ENCODE peak calls at places on chromosomes 1 and 21, in four cellular contexts. G, J, D and M are unnamed samples.

GRCh38 chr1:159076753-159077656 is at the start of gene AIM2:
- DNase-seq in G (no peak), J (peak; percentile 14), D (no peak), M (no peak)

GRCh38 chr1:87176514-87176913 is 152.2 kb upstream of the LMO4 start:
- DNase-seq in J (no peak), D (no peak), G (no peak), M (no peak)

GRCh38 chr1:210677533-210677932 is 348.8 kb downstream of the HHAT start:
- DNase-seq in J (no peak), D (no peak), G (no peak), M (no peak)

GRCh38 chr1:230427477-230427876 is 1.3 kb upstream of the PGBD5 start:
- DNase-seq in D (no peak), J (no peak), G (no peak), M (no peak)

GRCh38 chr1:17831619-17832018 is 76.5 kb downstream of the ACTL8 start:
- DNase-seq in D (peak; percentile 33), G (peak; percentile 87), J (peak; percentile 50), M (no peak)

GRCh38 chr1:25800538-25801377 is 765 bp downstream of the SELENON start:
- DNase-seq in G (no peak), J (no peak), D (no peak), M (no peak)

GRCh38 chr1:211783266-211783665 is 47.3 kb downstream of the LPGAT1 start:
- DNase-seq in G (no peak), J (no peak), D (no peak), M (no peak)

GRCh38 chr21:41680444-41681335 is 86.2 kb downstream of the RIPK4 start:
- DNase-seq in J (no peak), D (no peak), G (no peak), M (no peak)

GRCh38 chr1:89799495-89799894 is 21.3 kb upstream of the LRRC8D start:
- DNase-seq in D (no peak), G (no peak), J (no peak), M (no peak)

GRCh38 chr1:167984886-167985489 is 48.1 kb upstream of the MPC2 start:
- DNase-seq in D (no peak), J (peak; percentile 58), G (no peak), M (no peak)

GRCh38 chr21:41164981-41165650 is 2.8 kb upstream of the BACE2 start:
- DNase-seq in J (peak; percentile 79), D (no peak), G (no peak), M (no peak)

GRCh38 chr1:229664133-229664689 is 38.2 kb downstream of the URB2 start:
- DNase-seq in G (no peak), J (peak; percentile 39), D (no peak), M (peak; percentile 61)

GRCh38 chr1:24720152-24720551 is 25.1 kb upstream of the CLIC4 start:
- DNase-seq in G (no peak), D (peak; percentile 94), J (peak; percentile 90), M (no peak)

GRCh38 chr1:223364685-223365382 is 858 bp upstream of the SUSD4 start:
- DNase-seq in G (peak; percentile 49), D (peak; percentile 16), J (peak; percentile 11), M (peak; percentile 27)

GRCh38 chr1:11059166-11059989 is 440 bp downstream of the SRM start:
- DNase-seq in G (no peak), D (no peak), J (peak; percentile 13), M (no peak)

GRCh38 chr1:182169203-182169602 is 107.7 kb upstream of the ZNF648 start:
- DNase-seq in D (no peak), G (no peak), J (no peak), M (no peak)

GRCh38 chr1:81877940-81878339 is 77.2 kb downstream of the ADGRL2 start:
- DNase-seq in D (no peak), G (peak; percentile 27), J (peak; percentile 7), M (no peak)

GRCh38 chr1:184208622-184209021 is 157.1 kb downstream of the TSEN15 start:
- DNase-seq in D (no peak), J (no peak), G (no peak), M (no peak)

GRCh38 chr1:18913065-18913502 is 10.7 kb upstream of the ALDH4A1 start:
- DNase-seq in G (peak; percentile 87), D (peak; percentile 85), J (peak; percentile 76), M (peak; percentile 53)

GRCh38 chr1:206464456-206464964 is 5.8 kb upstream of the IKBKE start:
- DNase-seq in D (no peak), J (peak; percentile 95), G (no peak), M (no peak)

GRCh38 chr21:36419241-36419640 is 34.0 kb downstream of the CHAF1B start:
- DNase-seq in D (no peak), J (no peak), G (no peak), M (no peak)

GRCh38 chr1:77620273-77620672 is 62.2 kb downstream of the ZZZ3 start:
- DNase-seq in G (no peak), J (no peak), D (no peak), M (no peak)

GRCh38 chr1:29632436-29633270 is 396.3 kb downstream of the PTPRU start:
- DNase-seq in J (peak; percentile 17), G (no peak), D (no peak), M (no peak)

GRCh38 chr1:22625262-22625925 is 11.0 kb upstream of the C1QA start:
- DNase-seq in J (peak; percentile 4), D (no peak), G (peak; percentile 73), M (no peak)

GRCh38 chr1:17507916-17508315 is 31.6 kb upstream of the ARHGEF10L start:
- DNase-seq in J (no peak), G (no peak), D (no peak), M (no peak)

GRCh38 chr1:40383488-40384412 is 10.2 kb downstream of the SMAP2 start:
- DNase-seq in J (peak; percentile 85), D (no peak), G (no peak), M (no peak)

GRCh38 chr1:87144981-87145380 is 183.7 kb upstream of the LMO4 start:
- DNase-seq in J (no peak), G (no peak), D (no peak), M (no peak)

GRCh38 chr1:238404921-238405320 is 514.2 kb upstream of the ZP4 start:
- DNase-seq in D (no peak), J (no peak), G (no peak), M (no peak)

GRCh38 chr1:90114521-90115141 is 119.7 kb downstream of the ZNF326 start:
- DNase-seq in G (peak; percentile 73), J (peak; percentile 33), D (no peak), M (no peak)

DNA sequence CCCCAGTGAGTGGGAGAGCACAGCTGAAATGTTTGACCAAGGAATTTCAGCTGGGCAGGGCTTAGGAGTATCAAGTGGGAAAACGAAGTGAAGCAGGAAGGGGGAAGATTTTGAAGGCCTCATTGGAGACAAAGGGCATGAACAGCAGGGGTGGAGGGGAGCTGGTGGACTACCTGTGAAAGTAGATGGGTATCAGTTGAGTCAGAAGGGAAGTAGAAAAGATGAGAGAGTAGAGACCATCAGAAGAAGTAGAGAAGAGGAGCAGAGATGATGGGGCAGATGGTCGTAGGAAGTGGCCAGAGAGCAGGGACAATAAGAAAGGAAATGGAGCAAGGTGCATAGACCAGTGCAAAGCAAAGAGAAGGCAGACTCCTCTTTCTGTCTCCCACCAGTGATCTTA is 189.0 kb upstream of the RUNX1 start:
- DNase-seq in D (no peak), G (no peak), J (no peak), M (no peak)
- H3K27me3 ChIP-seq in D (no peaks in the 10 kb centered on the region), G (peaks cover 22% of the 10 kb centered on the region), J (no peaks in the 10 kb centered on the region), M (no peaks in the 10 kb centered on the region)

GRCh38 chr1:116310172-116310571 is 62.9 kb upstream of the ATP1A1 start:
- DNase-seq in G (no peak), J (no peak), D (peak; percentile 14), M (no peak)

GRCh38 chr1:116302281-116302680 is 70.8 kb upstream of the ATP1A1 start:
- DNase-seq in D (no peak), G (no peak), J (no peak), M (no peak)

GRCh38 chr1:116309090-116309870 is 63.8 kb upstream of the ATP1A1 start:
- DNase-seq in J (no peak), D (no peak), G (no peak), M (no peak)

GRCh38 chr1:116306837-116307442 is 66.1 kb upstream of the ATP1A1 start:
- DNase-seq in J (no peak), D (no peak), G (no peak), M (no peak)

GRCh38 chr1:116306102-116306501 is 66.9 kb upstream of the ATP1A1 start:
- DNase-seq in D (no peak), J (no peak), G (no peak), M (no peak)
- H3K4me3 ChIP-seq in D (no peak overlapping the region), J (no peak overlapping the region), G (no peak overlapping the region), M (no peak overlapping the region)

GRCh38 chr1:4684142-4684541 is 29.7 kb downstream of the AJAP1 start:
- DNase-seq in J (peak; percentile 17), D (no peak), G (no peak), M (no peak)
- H3K9me3 ChIP-seq in J (no peaks in the 10 kb centered on the region), D (no peaks in the 10 kb centered on the region), G (no peaks in the 10 kb centered on the region), M (no peaks in the 10 kb centered on the region)

GRCh38 chr1:7594714-7595295 is 176.3 kb upstream of the VAMP3 start:
- DNase-seq in J (no peak), D (no peak), G (no peak), M (no peak)
- H3K27me3 ChIP-seq in J (no peaks in the 10 kb centered on the region), D (no peaks in the 10 kb centered on the region), G (no peaks in the 10 kb centered on the region), M (no peaks in the 10 kb centered on the region)

DNA sequence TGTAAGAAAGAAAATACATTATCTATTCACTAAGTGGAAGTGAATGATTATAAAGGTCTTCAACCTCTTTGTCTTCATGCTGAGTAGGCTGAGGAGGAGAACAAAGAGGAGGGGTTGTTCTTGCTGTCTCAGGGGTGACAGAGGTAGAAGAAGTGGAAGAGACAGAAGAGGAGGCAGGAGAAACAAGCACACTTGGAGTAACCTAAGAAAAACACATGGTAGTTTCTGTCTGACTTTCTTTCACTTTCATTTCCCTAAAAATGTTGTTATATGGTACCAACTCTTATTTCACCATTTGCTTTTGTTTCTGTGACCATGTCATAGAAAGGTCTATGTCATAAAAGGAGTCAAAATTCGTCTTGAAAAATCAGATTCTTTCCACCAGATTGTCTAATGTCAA is 696.6 kb upstream of the BRINP3 start:
- DNase-seq in J (no peak), D (no peak), G (no peak), M (no peak)
- H3K4me3 ChIP-seq in J (no peak overlapping the region), D (no peak overlapping the region), G (no peak overlapping the region), M (no peak overlapping the region)

DNA sequence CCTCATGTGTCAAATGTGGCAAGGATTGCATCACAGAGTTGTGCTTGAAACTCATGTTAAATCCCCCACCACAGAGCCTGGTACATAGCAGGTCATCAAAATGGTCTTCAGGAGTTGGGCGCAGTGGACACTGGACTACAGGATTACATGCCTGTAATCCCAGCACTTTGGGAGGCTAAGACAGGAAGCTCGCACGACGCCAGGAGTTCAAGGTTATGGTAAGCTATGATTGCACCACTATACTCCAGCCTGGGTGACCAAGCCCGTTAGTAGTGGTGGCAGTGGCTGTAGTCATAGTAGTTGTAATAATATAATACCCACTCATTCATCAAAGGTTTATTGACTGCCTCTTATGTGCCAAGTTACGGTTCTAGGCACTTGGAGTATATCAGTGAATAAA is 123.4 kb upstream of the IRF2BP2 start:
- DNase-seq in J (no peak), D (no peak), G (no peak), M (no peak)
- H3K9me3 ChIP-seq in J (no peaks in the 10 kb centered on the region), D (no peaks in the 10 kb centered on the region), G (no peaks in the 10 kb centered on the region), M (no peaks in the 10 kb centered on the region)